ENCODE peak calls at places on chromosomes 13 and 19, in eight cellular contexts. G is lung microvascular endothelial cell, N is immature natural killer cell, O is NCI-H524, X is astrocyte of the spinal cord, D is non-pigmented ciliary epithelial cell, Z is AG08395, A is hypothalamus. R is an unnamed sample.

GRCh38 chr13:76455960-76456359 is 430.2 kb downstream of the KCTD12 start:
- DNase-seq in G (peak; percentile 43), N (no peak), O (no peak), X (peak; percentile 68), D (peak; percentile 31), Z (peak; percentile 20), A (no peak), R (peak; percentile 13)

GRCh38 chr13:24680258-24680920 is at the start of gene ATP12A:
- DNase-seq in G (no peak), N (peak; percentile 17), O (no peak), X (no peak), D (no peak), Z (no peak), A (no peak), R (no peak)

GRCh38 chr13:39910041-39910440 is 254.6 kb downstream of the COG6 start:
- DNase-seq in G (no peak), N (no peak), O (no peak), X (no peak), D (no peak), Z (no peak), A (no peak), R (no peak)

GRCh38 chr13:23960566-23961156 is 63.4 kb upstream of the C1QTNF9B start:
- DNase-seq in G (peak; percentile 56), N (no peak), O (peak; percentile 44), X (peak; percentile 56), D (no peak), Z (no peak), A (no peak), R (no peak)

GRCh38 chr19:54875506-54875905 is 1.5 kb downstream of the FCAR start:
- DNase-seq in G (no peak), N (no peak), O (no peak), X (no peak), D (no peak), Z (no peak), A (no peak), R (no peak)

GRCh38 chr13:80430561-80430960 is 89.6 kb upstream of the SPRY2 start:
- DNase-seq in G (no peak), N (no peak), O (no peak), X (peak; percentile 7), D (no peak), Z (no peak), A (no peak), R (no peak)

GRCh38 chr19:4896372-4896771 is 6.3 kb downstream of the ARRDC5 start:
- DNase-seq in G (no peak), N (no peak), O (no peak), X (no peak), D (no peak), Z (peak; percentile 33), A (no peak), R (no peak)

GRCh38 chr13:24217601-24218281 is 57.2 kb downstream of the SPATA13 start:
- DNase-seq in G (peak; percentile 24), N (no peak), O (no peak), X (no peak), D (no peak), Z (no peak), A (peak; percentile 20), R (no peak)